ENCODE peak calls at places on chromosomes 7 and 10, in five cellular contexts. N, D, P, W and K are unnamed samples.

GRCh38 chr10:132974886-132975881 is 32.8 kb upstream of the CFAP46 start:
- DNase-seq in N (no peak), D (no peak), P (no peak), W (no peak), K (no peak)

GRCh38 chr7:130926021-130926691 is 192.1 kb upstream of the KLF14 start:
- DNase-seq in N (no peak), D (no peak), P (no peak), W (no peak), K (no peak)

GRCh38 chr10:133270773-133271297 is 5.8 kb downstream of the ADAM8 start:
- DNase-seq in N (no peak), D (no peak), P (no peak), W (no peak), K (no peak)

GRCh38 chr7:152902054-152902453 is 142.5 kb downstream of the ACTR3B start:
- DNase-seq in N (no peak), D (no peak), P (no peak), W (no peak), K (no peak)

GRCh38 chr10:64394744-64395143 is 873.5 kb downstream of the REEP3 start:
- DNase-seq in N (no peak), D (peak; percentile 10), P (no peak), W (peak; percentile 22), K (no peak)

GRCh38 chr7:81903115-81903514 is 133.3 kb upstream of the HGF start:
- DNase-seq in N (no peak), D (no peak), P (no peak), W (no peak), K (no peak)

GRCh38 chr10:11563936-11564335 is 47.5 kb downstream of the USP6NL start:
- DNase-seq in N (no peak), D (no peak), P (no peak), W (no peak), K (no peak)

GRCh38 chr7:20575758-20576135 is 39.7 kb upstream of the ABCB5 start:
- DNase-seq in N (no peak), D (no peak), P (no peak), W (no peak), K (no peak)

GRCh38 chr10:110681023-110681681 is 37.0 kb downstream of the RBM20 start:
- DNase-seq in N (peak; percentile 65), D (peak; percentile 25), P (peak; percentile 54), W (peak; percentile 27), K (peak; percentile 34)

GRCh38 chr7:129222064-129222463 is 2.8 kb upstream of the AHCYL2 start:
- DNase-seq in N (no peak), D (no peak), P (no peak), W (no peak), K (peak; percentile 11)

GRCh38 chr10:120597902-120598301 is 140.9 kb downstream of the PLPP4 start:
- DNase-seq in N (no peak), D (no peak), P (no peak), W (no peak), K (no peak)

GRCh38 chr7:152523916-152524315 is 88.1 kb upstream of the KMT2C start:
- DNase-seq in N (no peak), D (no peak), P (no peak), W (no peak), K (no peak)